ENCODE peak calls at places on chromosome 21, in ten cellular contexts. E is activated B cell treated with CpG ODN at 0.5 μM for 24 hours; C is fibroblast of gingiva; X is choroid plexus epithelial cell; U is CD14-positive monocyte; Q is ELR; V is activated T-cell treated with anti-CD3 and anti-CD28 coated beads, Interleukin-2, amount 50 U/mL, for 48 hours; D is activated naive CD4-positive, alpha-beta T cell; K is amniotic stem cell; P is body of pancreas. T is an unnamed sample.

GRCh38 chr21:21439761-21440160 is 441.6 kb downstream of the NCAM2 start:
- DNase-seq in E (no peak), Q (peak), C (no peak), P (no peak), V (no peak), K (no peak), D (no peak), X (no peak), U (no peak), T (no peak)

GRCh38 chr21:39556176-39556575 is 56.6 kb upstream of the B3GALT5 start:
- DNase-seq in E (no peak), U (no peak), X (no peak), Q (no peak), P (no peak), V (no peak), K (no peak), C (no peak), D (no peak), T (no peak)

GRCh38 chr21:45103966-45104520 is 29.7 kb downstream of the ADARB1 start:
- DNase-seq in X (no peak), P (no peak), E (no peak), Q (no peak), D (no peak), U (no peak), V (no peak), K (no peak), C (no peak), T (no peak)

GRCh38 chr21:30336596-30336995 is 898 bp downstream of the KRTAP27-1 start:
- DNase-seq in P (no peak), C (peak), U (no peak), X (peak), V (no peak), E (no peak), Q (no peak), D (no peak), K (no peak), T (no peak)

GRCh38 chr21:32826317-32827167 is 55.0 kb upstream of the PAXBP1 start:
- DNase-seq in P (peak), V (peak), Q (peak), C (peak), K (peak), E (no peak), X (peak), D (no peak), U (no peak), T (peak)

GRCh38 chr21:32389337-32390015 is 3.3 kb downstream of the URB1 start:
- DNase-seq in Q (no peak), V (no peak), U (no peak), P (no peak), K (no peak), X (peak), D (no peak), E (no peak), C (peak), T (no peak)

GRCh38 chr21:23607782-23608181 is 1999.5 kb downstream of the MRPL39 start:
- DNase-seq in C (no peak), E (no peak), U (no peak), D (no peak), X (no peak), Q (no peak), K (no peak), P (no peak), V (no peak), T (no peak)

GRCh38 chr21:25507522-25507921 is 99.8 kb downstream of the MRPL39 start:
- DNase-seq in D (no peak), Q (peak), U (no peak), P (no peak), K (no peak), X (peak), V (no peak), E (no peak), C (no peak), T (no peak)

GRCh38 chr21:15839026-15839425 is 109.2 kb downstream of the USP25 start:
- DNase-seq in Q (peak), K (no peak), C (no peak), V (no peak), D (no peak), P (no peak), E (no peak), X (no peak), U (no peak), T (no peak)

GRCh38 chr21:22554690-22555316 is 1556.6 kb downstream of the NCAM2 start:
- DNase-seq in Q (peak), V (no peak), E (no peak), K (no peak), P (no peak), U (no peak), C (no peak), X (no peak), D (no peak), T (no peak)

GRCh38 chr21:42850866-42851391 is 28.4 kb downstream of the WDR4 start:
- DNase-seq in Q (peak), D (peak), U (no peak), E (peak), P (no peak), K (no peak), X (peak), C (no peak), V (peak), T (peak)

GRCh38 chr21:38747796-38748195 is 57.9 kb upstream of the ETS2 start:
- DNase-seq in Q (no peak), D (no peak), E (no peak), V (no peak), P (no peak), C (no peak), U (no peak), X (no peak), K (no peak), T (no peak)

GRCh38 chr21:15000076-15000475 is 64.7 kb downstream of the NRIP1 start:
- DNase-seq in P (no peak), U (no peak), Q (peak), C (peak), E (no peak), V (no peak), X (peak), K (no peak), D (no peak), T (no peak)

GRCh38 chr21:45972353-45972715 is 9.2 kb upstream of the COL6A1 start:
- DNase-seq in U (peak), P (no peak), E (no peak), X (peak), K (no peak), Q (no peak), V (no peak), C (no peak), D (no peak), T (no peak)

GRCh38 chr21:34930971-34931370 is 118.1 kb downstream of the RUNX1 start:
- DNase-seq in Q (peak), V (no peak), E (no peak), C (no peak), D (no peak), U (no peak), X (peak), K (no peak), P (no peak), T (no peak)

GRCh38 chr21:45366931-45367401 is 38.0 kb upstream of the COL18A1 start:
- DNase-seq in Q (peak), C (peak), X (peak), E (no peak), P (peak), V (no peak), K (no peak), D (no peak), U (no peak), T (no peak)

GRCh38 chr21:30480145-30480544 is at the start of gene KRTAP19-1:
- DNase-seq in E (no peak), U (no peak), D (no peak), V (no peak), K (no peak), Q (no peak), C (no peak), P (no peak), X (no peak), T (no peak)

GRCh38 chr21:43944181-43944633 is 67.9 kb upstream of the TRAPPC10 start:
- DNase-seq in K (no peak), X (no peak), E (no peak), U (no peak), Q (no peak), P (no peak), V (no peak), C (no peak), D (no peak), T (no peak)

GRCh38 chr21:45529785-45530422 is 12.3 kb downstream of the SLC19A1 start:
- DNase-seq in U (no peak), V (no peak), D (no peak), X (no peak), C (no peak), Q (no peak), P (peak), K (no peak), E (no peak), T (no peak)

GRCh38 chr21:41852151-41852928 is 26.8 kb downstream of the PRDM15 start:
- DNase-seq in X (no peak), E (no peak), C (no peak), K (no peak), U (no peak), D (no peak), P (no peak), Q (no peak), V (no peak), T (no peak)

GRCh38 chr21:26591543-26591942 is 18.5 kb upstream of the CYYR1 start:
- DNase-seq in K (no peak), D (no peak), P (no peak), C (no peak), Q (no peak), E (no peak), U (no peak), X (no peak), V (no peak), T (no peak)

GRCh38 chr21:17050646-17051045 is 462.2 kb upstream of the CXADR start:
- DNase-seq in X (no peak), V (no peak), D (no peak), P (no peak), C (no peak), K (no peak), E (no peak), Q (no peak), U (no peak), T (no peak)

GRCh38 chr21:21018841-21019240 is 20.6 kb downstream of the NCAM2 start:
- DNase-seq in E (no peak), V (no peak), C (no peak), D (no peak), Q (no peak), K (no peak), P (no peak), U (no peak), X (no peak), T (no peak)